ENCODE peak calls at places on chromosomes 12 and 14, in four cellular contexts. X is B cell, K is tibial artery, P is dorsolateral prefrontal cortex. N is an unnamed sample.

GRCh38 chr12:52517005-52517835 is 3.0 kb downstream of the KRT5 start:
- DNase-seq in X (no peak), K (no peak), P (no peak), N (no peak)

GRCh38 chr12:118274066-118274465 is 98.6 kb downstream of the TAOK3 start:
- DNase-seq in X (no peak), K (no peak), P (no peak), N (no peak)

GRCh38 chr12:120821878-120822277 is 82.3 kb downstream of the SPPL3 start:
- DNase-seq in X (no peak), K (no peak), P (no peak), N (no peak)

GRCh38 chr14:34075095-34075744 is 124.3 kb upstream of the EGLN3 start:
- DNase-seq in X (no peak), K (no peak), P (no peak), N (no peak)

GRCh38 chr12:120712654-120713053 is 2.4 kb downstream of the UNC119B start:
- DNase-seq in X (no peak), K (no peak), P (no peak), N (no peak)

GRCh38 chr14:63229330-63230059 is 25.3 kb downstream of the RHOJ start:
- DNase-seq in X (no peak), K (no peak), P (no peak), N (no peak)

GRCh38 chr12:14257734-14258467 is 107.6 kb upstream of the ATF7IP start:
- DNase-seq in X (peak), K (peak), P (no peak), N (peak)

GRCh38 chr14:24411468-24412454 is 13.0 kb downstream of the NYNRIN start:
- DNase-seq in X (peak), K (no peak), P (no peak), N (peak)

GRCh38 chr14:37056473-37056872 is 115.9 kb downstream of the SLC25A21 start:
- DNase-seq in X (no peak), K (no peak), P (no peak), N (no peak)

GRCh38 chr12:14167005-14167628 is 185.7 kb upstream of the GRIN2B start:
- DNase-seq in X (peak), K (peak), P (no peak), N (peak)

GRCh38 chr12:62738105-62738504 is 196.8 kb downstream of the PPM1H start:
- DNase-seq in X (no peak), K (no peak), P (no peak), N (no peak)

GRCh38 chr12:28814246-28814645 is 334.8 kb upstream of the FAR2 start:
- DNase-seq in X (no peak), K (no peak), P (no peak), N (no peak)

GRCh38 chr14:79542121-79542520 is 669.2 kb downstream of the DIO2 start:
- DNase-seq in X (no peak), K (no peak), P (no peak), N (no peak)

GRCh38 chr12:93183940-93184663 is 193.6 kb upstream of the NUDT4 start:
- DNase-seq in X (no peak), K (peak), P (no peak), N (no peak)

GRCh38 chr14:36227802-36228201 is 51.3 kb upstream of the PTCSC3 start:
- DNase-seq in X (no peak), K (no peak), P (no peak), N (no peak)

N was measured in G401.